ENCODE peak calls at places on chromosomes 5 and 9, in eight cellular contexts. One of them, this sample, is unnamed.

GRCh38 chr9:5389109-5389732 is 48.5 kb downstream of the PLGRKT start:
- DNase-seq in stimulated activated CD8-positive, alpha-beta memory T cell treated with anti-CD3 and anti-CD28 coated beads, Interleukin-7, amount 100 ng/mL, for 1 hour: no peak
- DNase-seq in colonic mucosa: no peak
- DNase-seq in choroid plexus epithelial cell: peak
- DNase-seq in foreskin fibroblast: peak
- DNase-seq in fibroblast of lung: peak
- DNase-seq in activated T-helper 1 cell treated with anti-CD3 and anti-CD28 coated beads, Interleukin-2, amount 50 U/mL, for 16 hours: no peak
- DNase-seq in GM12891: no peak
- DNase-seq in this sample: peak

GRCh38 chr5:55234171-55234700 is 828 bp upstream of the CCNO start:
- DNase-seq in stimulated activated CD8-positive, alpha-beta memory T cell treated with anti-CD3 and anti-CD28 coated beads, Interleukin-7, amount 100 ng/mL, for 1 hour: no peak
- DNase-seq in colonic mucosa: peak
- DNase-seq in choroid plexus epithelial cell: peak
- DNase-seq in foreskin fibroblast: no peak
- DNase-seq in fibroblast of lung: no peak
- DNase-seq in activated T-helper 1 cell treated with anti-CD3 and anti-CD28 coated beads, Interleukin-2, amount 50 U/mL, for 16 hours: no peak
- DNase-seq in GM12891: no peak
- DNase-seq in this sample: no peak

GRCh38 chr9:36862206-36863145 is 171.6 kb downstream of the PAX5 start:
- DNase-seq in stimulated activated CD8-positive, alpha-beta memory T cell treated with anti-CD3 and anti-CD28 coated beads, Interleukin-7, amount 100 ng/mL, for 1 hour: no peak
- DNase-seq in colonic mucosa: peak
- DNase-seq in choroid plexus epithelial cell: peak
- DNase-seq in foreskin fibroblast: peak
- DNase-seq in fibroblast of lung: peak
- DNase-seq in activated T-helper 1 cell treated with anti-CD3 and anti-CD28 coated beads, Interleukin-2, amount 50 U/mL, for 16 hours: no peak
- DNase-seq in GM12891: no peak
- DNase-seq in this sample: peak

GRCh38 chr9:115058175-115058574 is 59.8 kb downstream of the TNC start:
- DNase-seq in stimulated activated CD8-positive, alpha-beta memory T cell treated with anti-CD3 and anti-CD28 coated beads, Interleukin-7, amount 100 ng/mL, for 1 hour: no peak
- DNase-seq in colonic mucosa: no peak
- DNase-seq in choroid plexus epithelial cell: no peak
- DNase-seq in foreskin fibroblast: no peak
- DNase-seq in fibroblast of lung: no peak
- DNase-seq in activated T-helper 1 cell treated with anti-CD3 and anti-CD28 coated beads, Interleukin-2, amount 50 U/mL, for 16 hours: no peak
- DNase-seq in GM12891: no peak
- DNase-seq in this sample: no peak

GRCh38 chr5:22242532-22242931 is 610.6 kb downstream of the CDH12 start:
- DNase-seq in stimulated activated CD8-positive, alpha-beta memory T cell treated with anti-CD3 and anti-CD28 coated beads, Interleukin-7, amount 100 ng/mL, for 1 hour: no peak
- DNase-seq in colonic mucosa: no peak
- DNase-seq in choroid plexus epithelial cell: no peak
- DNase-seq in foreskin fibroblast: no peak
- DNase-seq in fibroblast of lung: peak
- DNase-seq in activated T-helper 1 cell treated with anti-CD3 and anti-CD28 coated beads, Interleukin-2, amount 50 U/mL, for 16 hours: no peak
- DNase-seq in GM12891: no peak
- DNase-seq in this sample: no peak

GRCh38 chr9:112065781-112066606 is 109.1 kb downstream of the SUSD1 start:
- DNase-seq in stimulated activated CD8-positive, alpha-beta memory T cell treated with anti-CD3 and anti-CD28 coated beads, Interleukin-7, amount 100 ng/mL, for 1 hour: no peak
- DNase-seq in colonic mucosa: peak
- DNase-seq in choroid plexus epithelial cell: peak
- DNase-seq in foreskin fibroblast: peak
- DNase-seq in fibroblast of lung: peak
- DNase-seq in activated T-helper 1 cell treated with anti-CD3 and anti-CD28 coated beads, Interleukin-2, amount 50 U/mL, for 16 hours: no peak
- DNase-seq in GM12891: no peak
- DNase-seq in this sample: peak

GRCh38 chr5:15103864-15104263 is 232.3 kb upstream of the ANKH start:
- DNase-seq in stimulated activated CD8-positive, alpha-beta memory T cell treated with anti-CD3 and anti-CD28 coated beads, Interleukin-7, amount 100 ng/mL, for 1 hour: no peak
- DNase-seq in colonic mucosa: no peak
- DNase-seq in choroid plexus epithelial cell: no peak
- DNase-seq in foreskin fibroblast: no peak
- DNase-seq in fibroblast of lung: no peak
- DNase-seq in activated T-helper 1 cell treated with anti-CD3 and anti-CD28 coated beads, Interleukin-2, amount 50 U/mL, for 16 hours: no peak
- DNase-seq in GM12891: no peak
- DNase-seq in this sample: no peak

GRCh38 chr9:84542554-84542953 is 127.0 kb upstream of the NTRK2 start:
- DNase-seq in stimulated activated CD8-positive, alpha-beta memory T cell treated with anti-CD3 and anti-CD28 coated beads, Interleukin-7, amount 100 ng/mL, for 1 hour: no peak
- DNase-seq in colonic mucosa: no peak
- DNase-seq in choroid plexus epithelial cell: no peak
- DNase-seq in foreskin fibroblast: no peak
- DNase-seq in fibroblast of lung: no peak
- DNase-seq in activated T-helper 1 cell treated with anti-CD3 and anti-CD28 coated beads, Interleukin-2, amount 50 U/mL, for 16 hours: no peak
- DNase-seq in GM12891: no peak
- DNase-seq in this sample: no peak

GRCh38 chr5:33043598-33043997 is 332.5 kb downstream of the NPR3 start:
- DNase-seq in stimulated activated CD8-positive, alpha-beta memory T cell treated with anti-CD3 and anti-CD28 coated beads, Interleukin-7, amount 100 ng/mL, for 1 hour: no peak
- DNase-seq in colonic mucosa: no peak
- DNase-seq in choroid plexus epithelial cell: no peak
- DNase-seq in foreskin fibroblast: no peak
- DNase-seq in fibroblast of lung: no peak
- DNase-seq in activated T-helper 1 cell treated with anti-CD3 and anti-CD28 coated beads, Interleukin-2, amount 50 U/mL, for 16 hours: no peak
- DNase-seq in GM12891: no peak
- DNase-seq in this sample: no peak

GRCh38 chr9:79623799-79624721 is 52.3 kb downstream of the TLE4 start:
- DNase-seq in stimulated activated CD8-positive, alpha-beta memory T cell treated with anti-CD3 and anti-CD28 coated beads, Interleukin-7, amount 100 ng/mL, for 1 hour: peak
- DNase-seq in colonic mucosa: peak
- DNase-seq in choroid plexus epithelial cell: peak
- DNase-seq in foreskin fibroblast: no peak
- DNase-seq in fibroblast of lung: no peak
- DNase-seq in activated T-helper 1 cell treated with anti-CD3 and anti-CD28 coated beads, Interleukin-2, amount 50 U/mL, for 16 hours: peak
- DNase-seq in GM12891: no peak
- DNase-seq in this sample: no peak

GRCh38 chr9:71895122-71895521 is 15.9 kb downstream of the ABHD17B start:
- DNase-seq in stimulated activated CD8-positive, alpha-beta memory T cell treated with anti-CD3 and anti-CD28 coated beads, Interleukin-7, amount 100 ng/mL, for 1 hour: no peak
- DNase-seq in colonic mucosa: no peak
- DNase-seq in choroid plexus epithelial cell: peak
- DNase-seq in foreskin fibroblast: no peak
- DNase-seq in fibroblast of lung: peak
- DNase-seq in activated T-helper 1 cell treated with anti-CD3 and anti-CD28 coated beads, Interleukin-2, amount 50 U/mL, for 16 hours: no peak
- DNase-seq in GM12891: no peak
- DNase-seq in this sample: no peak

GRCh38 chr9:115808695-115809094 is 344.9 kb upstream of the PAPPA start:
- DNase-seq in stimulated activated CD8-positive, alpha-beta memory T cell treated with anti-CD3 and anti-CD28 coated beads, Interleukin-7, amount 100 ng/mL, for 1 hour: no peak
- DNase-seq in colonic mucosa: no peak
- DNase-seq in choroid plexus epithelial cell: peak
- DNase-seq in foreskin fibroblast: no peak
- DNase-seq in fibroblast of lung: peak
- DNase-seq in activated T-helper 1 cell treated with anti-CD3 and anti-CD28 coated beads, Interleukin-2, amount 50 U/mL, for 16 hours: no peak
- DNase-seq in GM12891: no peak
- DNase-seq in this sample: peak

GRCh38 chr9:14031015-14031414 is 282.9 kb downstream of the NFIB start:
- DNase-seq in stimulated activated CD8-positive, alpha-beta memory T cell treated with anti-CD3 and anti-CD28 coated beads, Interleukin-7, amount 100 ng/mL, for 1 hour: no peak
- DNase-seq in colonic mucosa: no peak
- DNase-seq in choroid plexus epithelial cell: peak
- DNase-seq in foreskin fibroblast: peak
- DNase-seq in fibroblast of lung: peak
- DNase-seq in activated T-helper 1 cell treated with anti-CD3 and anti-CD28 coated beads, Interleukin-2, amount 50 U/mL, for 16 hours: no peak
- DNase-seq in GM12891: no peak
- DNase-seq in this sample: peak

GRCh38 chr5:1342268-1342667 is 2.6 kb downstream of the CLPTM1L start:
- DNase-seq in stimulated activated CD8-positive, alpha-beta memory T cell treated with anti-CD3 and anti-CD28 coated beads, Interleukin-7, amount 100 ng/mL, for 1 hour: no peak
- DNase-seq in colonic mucosa: no peak
- DNase-seq in choroid plexus epithelial cell: no peak
- DNase-seq in foreskin fibroblast: no peak
- DNase-seq in fibroblast of lung: no peak
- DNase-seq in activated T-helper 1 cell treated with anti-CD3 and anti-CD28 coated beads, Interleukin-2, amount 50 U/mL, for 16 hours: no peak
- DNase-seq in GM12891: no peak
- DNase-seq in this sample: no peak

GRCh38 chr9:14030350-14030823 is 283.6 kb downstream of the NFIB start:
- DNase-seq in stimulated activated CD8-positive, alpha-beta memory T cell treated with anti-CD3 and anti-CD28 coated beads, Interleukin-7, amount 100 ng/mL, for 1 hour: no peak
- DNase-seq in colonic mucosa: peak
- DNase-seq in choroid plexus epithelial cell: peak
- DNase-seq in foreskin fibroblast: peak
- DNase-seq in fibroblast of lung: peak
- DNase-seq in activated T-helper 1 cell treated with anti-CD3 and anti-CD28 coated beads, Interleukin-2, amount 50 U/mL, for 16 hours: no peak
- DNase-seq in GM12891: no peak
- DNase-seq in this sample: peak

GRCh38 chr5:37637165-37637845 is 202.5 kb downstream of the GDNF start:
- DNase-seq in stimulated activated CD8-positive, alpha-beta memory T cell treated with anti-CD3 and anti-CD28 coated beads, Interleukin-7, amount 100 ng/mL, for 1 hour: no peak
- DNase-seq in colonic mucosa: no peak
- DNase-seq in choroid plexus epithelial cell: peak
- DNase-seq in foreskin fibroblast: no peak
- DNase-seq in fibroblast of lung: peak
- DNase-seq in activated T-helper 1 cell treated with anti-CD3 and anti-CD28 coated beads, Interleukin-2, amount 50 U/mL, for 16 hours: no peak
- DNase-seq in GM12891: no peak
- DNase-seq in this sample: peak

GRCh38 chr9:93450817-93451761 is at the start of gene FAM120A:
- DNase-seq in stimulated activated CD8-positive, alpha-beta memory T cell treated with anti-CD3 and anti-CD28 coated beads, Interleukin-7, amount 100 ng/mL, for 1 hour: peak
- DNase-seq in colonic mucosa: peak
- DNase-seq in choroid plexus epithelial cell: peak
- DNase-seq in foreskin fibroblast: peak
- DNase-seq in fibroblast of lung: peak
- DNase-seq in activated T-helper 1 cell treated with anti-CD3 and anti-CD28 coated beads, Interleukin-2, amount 50 U/mL, for 16 hours: peak
- DNase-seq in GM12891: peak
- DNase-seq in this sample: peak

GRCh38 chr5:2383678-2384025 is 367.8 kb downstream of the IRX2 start:
- DNase-seq in stimulated activated CD8-positive, alpha-beta memory T cell treated with anti-CD3 and anti-CD28 coated beads, Interleukin-7, amount 100 ng/mL, for 1 hour: no peak
- DNase-seq in colonic mucosa: no peak
- DNase-seq in choroid plexus epithelial cell: no peak
- DNase-seq in foreskin fibroblast: no peak
- DNase-seq in fibroblast of lung: no peak
- DNase-seq in activated T-helper 1 cell treated with anti-CD3 and anti-CD28 coated beads, Interleukin-2, amount 50 U/mL, for 16 hours: no peak
- DNase-seq in GM12891: no peak
- DNase-seq in this sample: no peak

This sample was measured in skeletal muscle cell.